ENCODE peak calls at places on chromosomes 11 and 22, in nine cellular contexts. X is PC-3, N is HFFc6, T is foreskin fibroblast, P is GM23338, H is AG09309, V is fibroblast of the aortic adventitia, E is K562, I is kidney. U is an unnamed sample.

GRCh38 chr11:75816561-75817239 is 1.7 kb downstream of the UVRAG start:
- DNase-seq in V (no peak), E (no peak), X (no peak), P (no peak), T (no peak), N (peak; percentile 9), I (no peak), H (no peak), U (no peak)

GRCh38 chr11:117197006-117197405 is 2.2 kb upstream of the TAGLN start:
- DNase-seq in E (no peak), T (no peak), X (no peak), P (no peak), N (no peak), V (no peak), I (peak; percentile 56), H (no peak), U (no peak)

GRCh38 chr11:46079662-46080061 is 41.6 kb downstream of the PHF21A start:
- DNase-seq in I (no peak), X (no peak), E (no peak), N (no peak), T (no peak), P (no peak), H (no peak), V (no peak), U (no peak)

GRCh38 chr11:10130872-10131271 is 163.1 kb downstream of the SBF2 start:
- DNase-seq in T (no peak), P (no peak), N (no peak), V (no peak), H (no peak), X (no peak), E (no peak), I (no peak), U (no peak)

GRCh38 chr11:77669848-77670511 is 32.4 kb upstream of the CLNS1A start:
- DNase-seq in V (peak; percentile 17), I (no peak), T (no peak), X (peak; percentile 68), P (no peak), N (peak; percentile 22), H (no peak), E (no peak), U (no peak)

GRCh38 chr11:104361975-104362374 is 198.0 kb upstream of the PDGFD start:
- DNase-seq in I (no peak), E (no peak), P (no peak), X (no peak), V (no peak), H (no peak), T (no peak), N (no peak), U (no peak)

GRCh38 chr11:123166095-123166559 is 28.9 kb downstream of the CLMP start:
- DNase-seq in H (no peak), E (peak; percentile 16), N (peak; percentile 43), X (peak; percentile 57), T (no peak), I (peak; percentile 87), V (peak; percentile 74), P (peak; percentile 92), U (no peak)

GRCh38 chr22:45228401-45228754 is 12.3 kb downstream of the KIAA0930 start:
- DNase-seq in N (no peak), V (no peak), T (no peak), P (no peak), X (no peak), E (no peak), H (no peak), I (no peak), U (no peak)

GRCh38 chr11:25349537-25349936 is 852.7 kb downstream of the LUZP2 start:
- DNase-seq in T (no peak), E (no peak), X (no peak), N (no peak), H (no peak), P (no peak), I (no peak), V (no peak), U (no peak)

GRCh38 chr11:62546937-62547625 is 475 bp upstream of the AHNAK start:
- DNase-seq in T (no peak), E (no peak), P (peak; percentile 60), I (peak; percentile 84), X (peak; percentile 77), H (no peak), V (peak; percentile 37), N (peak; percentile 63), U (no peak)

GRCh38 chr22:36775589-36775965 is 342 bp downstream of the IFT27 start:
- DNase-seq in T (no peak), X (peak; percentile 7), E (no peak), P (peak; percentile 45), V (peak; percentile 14), I (peak; percentile 81), N (no peak), H (no peak), U (no peak)

GRCh38 chr11:80320765-80321164 is 879.9 kb upstream of the TENM4 start:
- DNase-seq in I (no peak), H (no peak), E (no peak), T (no peak), N (no peak), P (peak; percentile 52), X (peak; percentile 23), V (no peak), U (no peak)

GRCh38 chr11:88604255-88604654 is 266.7 kb upstream of the CTSC start:
- DNase-seq in I (no peak), E (no peak), H (peak; percentile 23), T (peak; percentile 31), V (peak; percentile 77), N (no peak), X (peak; percentile 36), P (no peak), U (no peak)

DNA sequence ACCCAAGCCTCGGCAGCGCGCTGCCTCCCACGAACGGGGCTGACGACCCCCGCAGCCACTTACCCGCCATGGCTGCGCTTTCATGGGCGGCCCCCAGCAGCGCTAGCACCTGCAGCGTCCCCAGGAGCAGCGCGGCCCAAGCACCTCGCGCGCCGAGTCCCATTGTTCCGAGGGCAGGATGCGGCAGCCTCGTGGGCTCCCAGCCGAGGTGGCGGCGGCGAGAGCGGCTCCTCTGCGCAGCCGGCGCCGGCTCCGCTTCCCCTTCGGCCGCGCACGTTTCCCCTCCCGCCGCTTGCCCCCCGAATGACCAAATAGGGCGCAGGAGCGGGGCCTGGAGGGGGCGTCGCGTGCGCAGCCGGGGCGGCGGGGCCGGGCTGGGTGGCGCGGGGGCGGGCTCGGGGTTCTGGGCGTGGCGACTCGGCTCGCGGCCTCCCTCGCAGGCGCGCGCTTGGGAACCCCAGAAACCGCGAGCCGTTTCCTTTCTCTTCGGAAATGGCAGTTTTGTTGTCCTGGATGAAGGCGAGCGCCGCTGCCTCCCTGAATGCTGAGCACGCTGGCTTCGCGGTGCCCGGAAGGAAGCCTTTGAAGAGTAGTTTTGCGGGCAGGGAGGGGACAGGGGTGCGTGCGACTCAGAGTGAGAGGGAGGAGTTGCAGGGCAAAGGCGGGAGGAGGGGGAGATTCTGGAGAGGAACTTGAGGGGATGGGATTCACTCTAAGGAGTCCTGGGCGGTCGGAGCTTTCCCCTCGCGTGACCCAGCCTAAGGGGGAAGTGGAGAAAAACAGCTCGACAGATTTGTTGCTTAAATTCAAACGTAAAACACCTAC is at the start of gene TMEM123:
- DNase-seq in T (peak; percentile 61), N (peak; percentile 57), P (peak; percentile 87), X (peak; percentile 67), V (peak; percentile 46), E (peak; percentile 89), I (peak; percentile 93), H (no peak), U (no peak)
- TF ChIP-seq CTCF in T (no peak), N (peak; percentile 36), P (no peak), X (no peak), V (no peak), E (no peak), I (no peak), H (no peak), U (no peak)

DNA sequence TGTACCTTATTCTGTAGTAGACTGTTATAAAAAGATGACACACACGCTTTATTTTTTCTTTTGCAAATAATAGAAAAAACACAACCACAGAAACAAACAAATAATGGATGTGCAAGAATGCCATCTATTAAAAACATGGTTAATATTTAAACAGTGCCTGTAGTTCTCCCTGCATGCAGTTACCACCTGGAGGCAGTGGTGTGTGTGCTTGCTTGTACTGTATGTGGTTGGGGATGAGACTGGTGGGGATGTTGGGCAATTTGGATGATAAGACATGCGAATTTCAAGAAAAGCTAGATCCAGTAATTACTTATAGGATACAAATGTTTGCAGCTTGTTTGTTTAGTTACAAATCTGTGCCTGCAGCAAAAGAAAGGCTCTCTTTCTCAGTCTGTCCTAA is 3.6 kb downstream of the C11orf87 start:
- DNase-seq in N (no peak), I (no peak), H (no peak), X (no peak), V (no peak), P (no peak), E (no peak), T (no peak), U (no peak)
- TF ChIP-seq CTCF in N (no peak), I (no peak), H (peak; percentile 42), X (no peak), V (peak; percentile 18), P (no peak), E (no peak), T (peak; percentile 11), U (no peak)

DNA sequence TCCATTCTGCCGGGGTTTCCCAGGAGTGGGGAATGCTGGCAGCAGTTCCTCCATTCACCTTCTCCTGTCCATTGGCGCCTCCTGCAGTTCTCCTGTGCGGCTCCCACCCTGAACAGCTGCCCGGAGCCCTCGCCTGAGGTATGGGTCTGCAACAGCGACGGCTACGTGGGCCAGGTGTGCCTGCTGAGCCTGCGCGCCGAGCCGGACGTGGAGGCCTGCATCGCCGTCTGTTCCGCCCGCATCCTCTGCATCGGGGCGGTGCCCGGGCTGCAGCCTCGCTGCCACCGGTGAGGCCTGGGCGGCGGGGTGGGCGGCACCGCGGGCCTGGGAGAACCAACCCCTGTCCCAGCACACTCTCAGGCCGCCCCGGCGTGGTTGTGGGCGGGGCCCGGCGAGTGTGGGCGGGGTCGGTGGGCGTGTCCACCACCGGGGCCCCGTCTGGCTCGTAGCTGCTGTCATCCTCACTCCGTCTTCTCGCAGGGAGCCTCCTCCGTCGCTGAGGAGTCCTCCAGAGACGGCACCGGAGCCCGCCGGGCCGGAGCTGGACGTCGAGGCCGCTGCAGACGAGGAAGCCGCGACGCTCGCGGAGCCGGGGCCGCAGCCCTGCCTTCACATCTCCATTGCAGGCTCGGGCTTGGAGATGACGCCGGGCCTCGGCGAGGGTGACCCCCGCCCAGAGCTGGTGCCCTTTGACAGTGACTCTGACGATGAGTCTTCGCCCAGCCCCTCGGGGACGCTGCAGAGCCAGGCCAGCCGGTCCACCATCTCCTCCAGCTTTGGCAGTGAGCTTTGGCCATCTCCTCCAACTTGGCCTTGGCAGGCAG is 14.0 kb upstream of the RELT start:
- DNase-seq in H (no peak), V (no peak), N (no peak), P (peak; percentile 92), E (peak; percentile 99), X (no peak), I (no peak), T (no peak), U (no peak)
- TF ChIP-seq CTCF in H (no peak), V (no peak), N (no peak), P (peak; percentile 26), E (no peak), X (peak; percentile 31), I (no peak), T (no peak), U (no peak)

DNA sequence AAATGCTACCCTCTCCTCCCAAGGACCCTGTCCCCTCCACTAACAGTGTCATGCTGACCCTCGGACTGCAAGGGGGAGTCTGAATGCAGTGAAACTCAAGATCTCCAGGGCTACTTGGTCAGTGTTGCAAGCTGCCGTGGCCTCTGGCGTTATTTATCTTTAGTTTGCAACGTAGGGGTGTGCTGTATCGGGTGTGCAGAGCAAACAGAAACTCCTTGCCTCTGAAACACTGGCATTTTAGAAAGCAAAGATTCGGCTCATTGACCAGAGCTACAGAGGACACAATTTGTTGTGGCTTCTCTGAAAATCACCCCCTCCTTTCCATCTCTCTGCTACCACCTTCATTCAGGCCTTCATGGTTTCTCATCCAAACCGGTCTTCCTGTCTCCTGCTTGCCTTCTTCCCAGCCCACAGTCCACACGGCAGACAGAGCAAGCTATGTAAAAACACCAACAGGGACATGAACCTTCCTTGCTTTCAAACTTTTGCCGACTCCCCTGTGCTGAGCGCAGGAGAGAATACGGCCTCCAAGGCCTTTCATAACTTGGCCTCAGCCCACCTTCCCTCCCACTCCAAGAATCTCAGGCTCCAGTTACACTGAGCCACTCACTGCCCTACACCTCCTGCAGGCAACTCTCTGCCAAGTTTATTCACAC is 14.9 kb downstream of the FZD4 start:
- DNase-seq in X (peak; percentile 76), N (no peak), V (peak; percentile 94), H (no peak), I (no peak), E (peak; percentile 27), T (no peak), P (peak; percentile 40), U (no peak)
- TF ChIP-seq CTCF in X (no peak), N (peak; percentile 16), V (peak; percentile 22), H (no peak), I (no peak), E (no peak), T (no peak), P (no peak), U (no peak)

U was measured in HFF-Myc.